ENCODE peak calls at places on chromosome 5, in five cellular contexts. L, U, M, O and Y are unnamed samples.

GRCh38 chr5:129077433-129078075 is 17.0 kb upstream of the ISOC1 start:
- DNase-seq in U (peak), O (no peak), L (no peak), M (no peak), Y (no peak)

GRCh38 chr5:8923516-8923915 is 622.4 kb downstream of the SEMA5A start:
- DNase-seq in M (no peak), L (no peak), U (peak), O (no peak), Y (no peak)

GRCh38 chr5:55306641-55307382 is 682 bp downstream of the DHX29 start:
- DNase-seq in O (no peak), M (peak), L (no peak), U (peak), Y (no peak)

GRCh38 chr5:123868267-123868666 is 356.3 kb downstream of the CSNK1G3 start:
- DNase-seq in L (no peak), U (no peak), M (no peak), O (no peak), Y (no peak)

GRCh38 chr5:180799194-180799593 is 3.4 kb downstream of the MGAT1 start:
- DNase-seq in O (no peak), U (no peak), L (no peak), M (no peak), Y (no peak)

GRCh38 chr5:95821110-95822021 is 1.2 kb downstream of the GLRX start:
- DNase-seq in U (no peak), L (no peak), O (no peak), M (peak), Y (no peak)

GRCh38 chr5:122354293-122354692 is 42.3 kb downstream of the SNCAIP start:
- DNase-seq in U (peak), L (no peak), M (no peak), O (no peak), Y (no peak)

GRCh38 chr5:69295088-69295754 is 37.4 kb downstream of the CCDC125 start:
- DNase-seq in U (peak), L (no peak), O (peak), M (no peak), Y (no peak)

GRCh38 chr5:31355337-31355736 is 161.9 kb downstream of the CDH6 start:
- DNase-seq in O (no peak), L (no peak), U (no peak), M (no peak), Y (no peak)

GRCh38 chr5:32369032-32369431 is 56.3 kb upstream of the MTMR12 start:
- DNase-seq in L (no peak), M (no peak), U (no peak), O (no peak), Y (no peak)

GRCh38 chr5:32538031-32538547 is 47.3 kb upstream of the SUB1 start:
- DNase-seq in L (no peak), U (no peak), M (peak), O (no peak), Y (no peak)

GRCh38 chr5:170380361-170380951 is 8.7 kb downstream of the KCNMB1 start:
- DNase-seq in O (no peak), M (no peak), U (no peak), L (no peak), Y (no peak)

GRCh38 chr5:174720066-174720611 is 4.2 kb upstream of the MSX2 start:
- DNase-seq in M (no peak), O (no peak), U (no peak), L (no peak), Y (no peak)

GRCh38 chr5:93990504-93991085 is 249.2 kb upstream of the POU5F2 start:
- DNase-seq in L (no peak), M (no peak), U (no peak), O (no peak), Y (no peak)

GRCh38 chr5:107671742-107672211 is 1.0 kb upstream of the EFNA5 start:
- DNase-seq in L (no peak), U (peak), O (no peak), M (no peak), Y (no peak)

GRCh38 chr5:36875051-36875788 is 1.3 kb upstream of the NIPBL start:
- DNase-seq in L (peak), M (peak), U (peak), O (no peak), Y (no peak)

GRCh38 chr5:66361070-66361469 is 217.0 kb downstream of the SREK1 start:
- DNase-seq in O (no peak), M (no peak), U (no peak), L (no peak), Y (no peak)

GRCh38 chr5:59337240-59337639 is 556.3 kb downstream of the PDE4D start:
- DNase-seq in L (no peak), M (no peak), U (no peak), O (no peak), Y (no peak)

GRCh38 chr5:100406640-100407039 is 128.5 kb upstream of the FAM174A start:
- DNase-seq in U (no peak), L (no peak), O (peak), M (no peak), Y (no peak)

GRCh38 chr5:166354277-166354676 is 1937.2 kb upstream of the WWC1 start:
- DNase-seq in U (no peak), M (no peak), O (no peak), L (no peak), Y (no peak)

GRCh38 chr5:167631191-167631590 is 660.3 kb upstream of the WWC1 start:
- DNase-seq in L (no peak), U (no peak), M (no peak), O (no peak), Y (no peak)

GRCh38 chr5:125582358-125582757 is 835.9 kb upstream of the ZNF608 start:
- DNase-seq in M (no peak), U (peak), L (no peak), O (no peak), Y (no peak)

GRCh38 chr5:130471-131175 is 38.7 kb downstream of the PLEKHG4B start:
- DNase-seq in L (no peak), U (peak), M (no peak), O (no peak), Y (no peak)

GRCh38 chr5:32852535-32852934 is 141.4 kb downstream of the NPR3 start:
- DNase-seq in M (peak), L (no peak), O (peak), U (peak), Y (no peak)

GRCh38 chr5:154268073-154268472 is 77.5 kb downstream of the GALNT10 start:
- DNase-seq in M (no peak), U (no peak), O (no peak), L (no peak), Y (no peak)

GRCh38 chr5:66881475-66882161 is 285.4 kb downstream of the MAST4 start:
- DNase-seq in M (no peak), O (no peak), U (peak), L (no peak), Y (no peak)

GRCh38 chr5:175687231-175687701 is 29.4 kb downstream of the HRH2 start:
- DNase-seq in L (no peak), M (no peak), O (no peak), U (no peak), Y (no peak)

DNA sequence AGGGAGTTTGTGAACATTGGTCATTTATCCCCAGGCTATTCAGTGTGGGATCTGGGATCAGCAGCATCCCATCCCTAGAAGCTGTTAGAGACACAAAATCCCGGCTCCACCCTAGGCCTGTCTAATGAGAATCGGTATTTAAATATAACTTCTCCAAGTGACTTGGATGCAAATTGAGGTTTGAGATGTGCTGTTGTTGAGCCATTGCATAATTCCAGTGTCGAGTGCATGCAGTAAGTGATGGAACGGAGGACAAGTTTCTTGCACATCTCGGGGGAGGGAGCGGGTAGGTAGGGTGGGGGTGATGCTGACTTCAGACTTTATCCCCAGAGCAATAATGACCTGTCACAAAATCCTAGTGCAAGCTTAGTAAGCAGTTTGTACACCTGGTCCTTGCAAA is 138.4 kb downstream of the FBXL7 start:
- DNase-seq in U (no peak), L (no peak), M (no peak), O (no peak), Y (no peak)
- TF ChIP-seq CTCF in U (no peak), L (no peak), M (no peak), O (no peak), Y (no peak)

GRCh38 chr5:1667648-1668140 is 131.9 kb downstream of the MRPL36 start:
- DNase-seq in M (no peak), O (no peak), U (no peak), L (no peak), Y (no peak)

GRCh38 chr5:1665803-1666202 is 133.8 kb downstream of the MRPL36 start:
- DNase-seq in O (no peak), M (no peak), U (no peak), L (no peak), Y (no peak)

GRCh38 chr5:1668141-1668721 is 131.4 kb downstream of the MRPL36 start:
- DNase-seq in U (no peak), O (no peak), L (no peak), M (no peak), Y (no peak)

GRCh38 chr5:1666221-1666620 is 133.4 kb downstream of the MRPL36 start:
- DNase-seq in L (no peak), M (no peak), U (no peak), O (no peak), Y (no peak)

GRCh38 chr5:1666812-1667588 is 132.6 kb downstream of the MRPL36 start:
- DNase-seq in U (peak), M (no peak), L (peak), O (no peak), Y (peak)
- TF ChIP-seq CTCF in U (peak), M (peak), L (no peak), O (peak), Y (peak)

DNA sequence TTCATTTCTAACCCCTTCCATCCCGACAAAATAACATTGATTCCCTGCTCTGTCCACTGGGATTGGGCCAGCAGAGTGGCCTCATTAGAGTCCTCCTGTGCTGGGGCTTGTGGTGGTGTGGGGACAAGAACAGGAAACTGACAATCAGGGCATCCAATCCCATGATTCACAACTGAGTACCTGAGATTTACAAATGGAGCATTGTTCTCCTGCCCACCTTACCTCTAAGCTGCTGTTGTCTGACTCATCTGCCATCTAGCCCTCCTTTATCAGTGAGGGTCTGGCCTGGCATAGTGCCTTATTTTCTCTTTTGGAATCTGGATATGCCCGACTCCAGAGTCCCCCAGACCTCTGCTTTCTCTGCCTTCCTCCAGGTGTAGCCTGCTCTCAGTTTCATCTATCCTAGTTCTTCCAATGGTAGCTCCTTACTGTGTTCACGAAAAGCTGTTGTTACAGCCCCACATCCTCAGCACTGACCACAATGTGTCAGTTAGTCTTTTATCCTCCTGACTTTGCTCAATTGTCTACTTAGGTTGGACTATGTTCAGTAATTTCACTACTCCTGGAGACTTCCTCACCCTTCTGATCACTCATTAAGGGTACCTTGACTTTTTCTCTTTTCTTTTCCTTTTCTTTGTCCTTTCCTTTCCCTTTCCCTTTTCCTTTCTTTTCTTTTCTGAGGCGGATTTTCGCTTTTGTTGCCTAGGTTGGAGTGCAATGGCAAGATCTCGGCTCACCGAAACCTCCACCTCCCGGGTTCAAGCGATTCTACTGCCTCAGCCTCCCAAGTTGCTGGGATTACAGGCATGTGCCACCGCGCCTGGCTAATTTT is 13.4 kb downstream of the WNT8A start:
- DNase-seq in L (no peak), O (no peak), M (no peak), U (no peak), Y (no peak)
- TF ChIP-seq CTCF in L (no peak), O (no peak), M (no peak), U (no peak), Y (no peak)

GRCh38 chr5:62717211-62717927 is 138.8 kb downstream of the LRRC70 start:
- DNase-seq in U (no peak), O (no peak), L (no peak), M (no peak), Y (no peak)

GRCh38 chr5:62718368-62718767 is 139.7 kb downstream of the LRRC70 start:
- DNase-seq in L (no peak), O (no peak), U (no peak), M (peak), Y (no peak)

GRCh38 chr5:62719061-62719730 is 140.6 kb downstream of the LRRC70 start:
- DNase-seq in L (no peak), M (no peak), O (no peak), U (no peak), Y (no peak)

GRCh38 chr5:62722360-62722759 is 143.7 kb downstream of the LRRC70 start:
- DNase-seq in O (no peak), L (no peak), U (no peak), M (no peak), Y (no peak)

DNA sequence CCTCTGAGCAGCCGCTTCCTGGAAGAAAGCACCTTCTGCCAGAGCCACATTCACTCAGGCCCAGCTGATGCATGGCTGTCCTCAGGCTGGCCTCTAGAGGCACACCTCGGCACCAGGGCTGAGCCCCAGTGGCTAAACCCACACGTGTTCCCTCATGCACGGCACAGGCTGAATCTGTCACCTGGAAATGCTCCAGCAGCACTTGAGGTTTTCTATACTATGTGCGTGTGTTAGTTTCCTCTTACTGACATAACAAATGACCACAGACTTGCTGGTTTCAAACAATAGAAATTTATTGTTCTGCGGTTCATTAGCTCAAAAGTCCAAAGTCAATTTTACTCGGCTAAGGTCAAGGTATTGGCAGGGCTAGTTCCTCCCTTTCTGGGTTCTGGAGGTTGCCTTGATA is 141.4 kb downstream of the LRRC70 start:
- DNase-seq in O (no peak), L (no peak), U (no peak), M (peak), Y (peak)
- TF ChIP-seq CTCF in O (no peak), L (no peak), U (no peak), M (peak), Y (peak)

DNA sequence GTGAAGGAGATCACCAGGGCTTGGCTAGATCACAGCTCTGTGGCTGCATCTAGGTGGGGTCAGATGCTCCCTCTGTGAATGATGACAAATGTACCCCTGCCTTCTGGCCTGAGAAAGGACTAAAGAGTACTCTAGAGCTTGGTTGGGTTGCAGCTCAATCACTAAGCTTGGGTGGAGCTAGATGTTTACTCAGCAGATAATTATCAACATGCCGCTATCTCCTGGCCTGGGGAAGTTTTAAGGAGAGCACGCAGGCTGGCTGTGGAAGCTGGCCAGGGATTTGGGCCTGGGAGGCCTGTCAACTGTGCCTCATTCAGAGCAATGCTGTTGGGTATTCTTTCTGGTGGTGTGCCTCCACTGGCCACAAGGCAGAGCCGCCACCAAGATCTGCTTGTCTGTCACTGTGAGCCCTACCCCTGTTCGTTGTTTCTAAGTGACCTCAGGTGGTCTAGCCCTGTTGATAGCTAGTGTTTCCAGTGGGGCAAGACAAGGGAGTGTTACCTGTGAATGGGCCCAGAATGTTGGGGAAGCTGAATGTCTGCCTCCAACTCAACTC is 181.7 kb downstream of the ADGRV1 start:
- DNase-seq in U (no peak), M (no peak), O (no peak), L (no peak), Y (no peak)
- TF ChIP-seq CTCF in U (no peak), M (no peak), O (no peak), L (no peak), Y (no peak)

GRCh38 chr5:43041131-43041668 is 1.1 kb upstream of the ANXA2R start:
- DNase-seq in U (no peak), L (peak), M (peak), O (no peak), Y (no peak)

GRCh38 chr5:43039115-43039467 is 1.0 kb downstream of the ANXA2R start:
- DNase-seq in O (no peak), L (no peak), U (no peak), M (no peak), Y (no peak)

GRCh38 chr5:43040287-43041098 is at the start of gene ANXA2R:
- DNase-seq in O (peak), M (peak), U (peak), L (peak), Y (no peak)

GRCh38 chr5:43038523-43038989 is 1.6 kb downstream of the ANXA2R start:
- DNase-seq in U (peak), M (peak), L (peak), O (no peak), Y (no peak)

DNA sequence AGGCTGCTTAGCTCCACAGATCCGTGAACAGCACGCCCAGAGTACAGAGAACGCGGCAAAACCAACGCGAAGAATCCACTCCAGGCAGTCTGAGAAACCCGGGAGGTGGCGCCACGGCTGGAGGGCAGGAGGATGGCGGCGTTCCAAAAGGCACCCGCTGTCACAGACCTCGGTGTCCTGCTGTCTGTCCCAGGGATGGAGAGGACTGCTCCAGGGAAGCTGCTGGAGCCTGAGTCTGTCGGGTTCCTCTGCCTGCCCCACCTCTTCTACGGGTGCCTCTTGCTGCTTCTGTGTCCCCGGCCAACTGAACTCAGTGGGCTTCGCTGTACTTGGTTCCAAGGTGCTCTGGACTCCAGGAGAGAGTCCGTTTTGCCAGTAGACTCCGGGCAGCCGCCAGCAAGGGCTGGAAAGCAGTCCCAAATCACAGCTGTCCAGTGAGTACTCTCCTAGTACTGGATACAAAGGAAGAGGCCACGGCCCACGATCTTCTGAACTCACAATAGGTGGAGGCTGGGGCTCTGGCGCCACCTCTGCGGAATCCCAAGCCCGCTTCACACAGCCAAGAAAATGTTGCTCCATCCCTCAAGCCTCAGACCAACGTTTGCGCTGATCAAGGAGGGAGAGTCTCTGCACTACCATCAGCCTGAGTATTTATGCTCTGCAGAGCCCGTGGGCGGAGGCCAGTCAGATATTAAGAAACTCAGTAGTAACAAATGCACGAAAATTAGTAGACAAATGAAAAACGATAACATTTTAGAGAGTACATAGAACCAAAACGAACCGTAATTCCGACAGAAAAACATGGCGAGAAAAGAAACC is 442 bp downstream of the ANXA2R start:
- DNase-seq in U (peak), L (peak), M (peak), O (peak), Y (no peak)
- TF ChIP-seq CTCF in U (no peak), L (no peak), M (peak), O (peak), Y (no peak)

GRCh38 chr5:136025900-136026299 is 2.9 kb upstream of the TGFBI start:
- DNase-seq in M (no peak), L (no peak), O (no peak), U (peak), Y (no peak)
- TF ChIP-seq CTCF in M (no peak), L (no peak), O (no peak), U (no peak), Y (no peak)